ENCODE peak calls at places on chromosomes 3 and 15, in six cellular contexts. U, N, A, X, C and T are unnamed samples.

GRCh38 chr3:61872077-61872706 is 310.8 kb downstream of the PTPRG start:
- DNase-seq in U (no peak), N (no peak), A (no peak), X (no peak), C (peak; percentile 24), T (no peak)

GRCh38 chr15:45401665-45402161 is 23.4 kb upstream of the GATM start:
- DNase-seq in U (no peak), N (no peak), A (no peak), X (no peak), C (no peak), T (no peak)

GRCh38 chr3:152026033-152026556 is 152.7 kb downstream of the SUCNR1 start:
- DNase-seq in U (no peak), N (no peak), A (no peak), X (no peak), C (peak; percentile 80), T (no peak)

GRCh38 chr15:28956491-28956890 is 70.7 kb downstream of the APBA2 start:
- DNase-seq in U (no peak), N (no peak), A (no peak), X (no peak), C (no peak), T (no peak)

GRCh38 chr3:194140520-194141414 is 4.8 kb downstream of the HES1 start:
- DNase-seq in U (peak; percentile 76), N (no peak), A (peak; percentile 83), X (no peak), C (peak; percentile 62), T (peak; percentile 72)

GRCh38 chr3:20669675-20670074 is 483.7 kb upstream of the SGO1 start:
- DNase-seq in U (no peak), N (no peak), A (no peak), X (no peak), C (no peak), T (no peak)

GRCh38 chr3:64229903-64230302 is 4.6 kb upstream of the PRICKLE2 start:
- DNase-seq in U (no peak), N (no peak), A (no peak), X (no peak), C (peak; percentile 74), T (no peak)

GRCh38 chr3:25910997-25911396 is 121.1 kb downstream of the OXSM start:
- DNase-seq in U (no peak), N (no peak), A (no peak), X (no peak), C (no peak), T (peak; percentile 8)

GRCh38 chr3:125375950-125376679 is 990 bp upstream of the ZNF148 start:
- DNase-seq in U (no peak), N (no peak), A (no peak), X (no peak), C (no peak), T (no peak)

GRCh38 chr3:169145551-169145950 is 518.0 kb downstream of the MECOM start:
- DNase-seq in U (no peak), N (no peak), A (no peak), X (no peak), C (no peak), T (no peak)
- H3K27ac ChIP-seq in U (peak overlapping the region; percentile 93), N (no peak overlapping the region), A (no peak overlapping the region), X (peak overlapping the region; percentile 9), C (peak overlapping the region; percentile 87), T (no peak overlapping the region)

GRCh38 chr3:196653127-196653795 is 13.8 kb downstream of the NRROS start:
- DNase-seq in U (no peak), N (no peak), A (no peak), X (no peak), C (no peak), T (no peak)

GRCh38 chr3:196654691-196655090 is 15.2 kb downstream of the NRROS start:
- DNase-seq in U (no peak), N (no peak), A (no peak), X (no peak), C (no peak), T (no peak)

GRCh38 chr3:196648856-196649255 is 9.4 kb downstream of the NRROS start:
- DNase-seq in U (no peak), N (no peak), A (no peak), X (no peak), C (no peak), T (no peak)

GRCh38 chr3:196654006-196654405 is 14.5 kb downstream of the NRROS start:
- DNase-seq in U (no peak), N (no peak), A (no peak), X (no peak), C (no peak), T (no peak)

DNA sequence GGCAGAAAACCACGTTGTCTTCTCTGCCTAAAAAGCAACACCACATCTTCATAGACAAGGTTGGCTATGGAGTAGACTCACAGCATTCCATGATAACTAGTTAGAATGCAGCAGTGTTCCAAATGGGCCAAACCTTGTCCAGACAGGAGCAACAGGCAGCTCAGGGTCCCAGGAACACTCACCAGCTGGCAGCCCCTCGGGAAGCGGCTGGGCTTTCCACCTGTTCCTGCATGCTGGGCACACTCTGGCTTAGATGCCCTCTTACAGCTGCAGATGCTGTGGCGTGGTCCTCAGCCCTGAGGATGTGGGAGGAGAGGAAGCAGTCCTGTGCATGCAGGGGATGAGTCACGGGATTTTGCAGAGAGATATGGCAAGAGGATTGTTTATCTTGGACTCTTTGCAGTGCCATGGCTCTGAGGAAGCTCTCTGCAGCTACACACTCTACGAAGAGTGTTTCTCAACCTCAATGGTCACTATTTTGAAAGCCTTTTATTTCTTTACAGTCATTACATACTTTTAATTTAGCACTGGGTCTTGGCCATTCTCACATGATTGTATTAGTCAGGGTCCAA is 11.3 kb downstream of the NRROS start:
- DNase-seq in U (no peak), N (no peak), A (no peak), X (no peak), C (peak; percentile 98), T (no peak)
- H3K27ac ChIP-seq in U (no peak overlapping the region), N (no peak overlapping the region), A (peak overlapping the region; percentile 8), X (no peak overlapping the region), C (peak overlapping the region; percentile 33), T (no peak overlapping the region)

GRCh38 chr3:39497753-39498152 is 30.3 kb downstream of the MOBP start:
- DNase-seq in U (no peak), N (no peak), A (no peak), X (no peak), C (no peak), T (no peak)
- H3K27ac ChIP-seq in U (no peak overlapping the region), N (no peak overlapping the region), A (no peak overlapping the region), X (no peak overlapping the region), C (no peak overlapping the region), T (no peak overlapping the region)

DNA sequence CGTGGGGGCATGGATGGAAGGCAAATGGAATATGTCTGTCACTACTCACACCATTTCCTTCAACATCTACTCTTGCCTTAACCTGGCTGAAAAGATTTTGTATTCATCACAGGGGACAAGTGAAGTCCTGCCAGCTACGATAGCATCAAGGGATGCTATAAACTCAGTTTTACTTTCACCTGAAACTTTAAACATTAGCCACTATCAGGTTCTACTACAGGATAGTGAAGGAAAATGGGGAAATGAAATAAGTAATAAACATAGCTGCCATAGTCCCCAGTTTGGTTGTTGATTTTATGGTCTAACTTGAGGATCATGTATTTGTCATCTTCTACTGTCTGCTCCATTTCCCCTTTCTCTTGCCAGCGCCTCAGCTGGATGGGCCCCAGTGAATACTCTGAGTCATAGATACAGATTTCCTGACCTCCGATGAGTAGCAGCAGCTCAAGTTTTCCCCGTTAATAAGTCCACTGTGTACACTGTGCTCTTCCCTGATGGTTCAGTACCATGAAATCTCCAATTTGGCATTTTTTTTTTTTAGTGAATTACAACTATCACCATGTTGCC is 338.2 kb upstream of the SLCO3A1 start:
- DNase-seq in U (no peak), N (no peak), A (no peak), X (no peak), C (peak; percentile 86), T (no peak)
- H3K27ac ChIP-seq in U (no peak overlapping the region), N (no peak overlapping the region), A (no peak overlapping the region), X (no peak overlapping the region), C (peak overlapping the region; percentile 78), T (no peak overlapping the region)

DNA sequence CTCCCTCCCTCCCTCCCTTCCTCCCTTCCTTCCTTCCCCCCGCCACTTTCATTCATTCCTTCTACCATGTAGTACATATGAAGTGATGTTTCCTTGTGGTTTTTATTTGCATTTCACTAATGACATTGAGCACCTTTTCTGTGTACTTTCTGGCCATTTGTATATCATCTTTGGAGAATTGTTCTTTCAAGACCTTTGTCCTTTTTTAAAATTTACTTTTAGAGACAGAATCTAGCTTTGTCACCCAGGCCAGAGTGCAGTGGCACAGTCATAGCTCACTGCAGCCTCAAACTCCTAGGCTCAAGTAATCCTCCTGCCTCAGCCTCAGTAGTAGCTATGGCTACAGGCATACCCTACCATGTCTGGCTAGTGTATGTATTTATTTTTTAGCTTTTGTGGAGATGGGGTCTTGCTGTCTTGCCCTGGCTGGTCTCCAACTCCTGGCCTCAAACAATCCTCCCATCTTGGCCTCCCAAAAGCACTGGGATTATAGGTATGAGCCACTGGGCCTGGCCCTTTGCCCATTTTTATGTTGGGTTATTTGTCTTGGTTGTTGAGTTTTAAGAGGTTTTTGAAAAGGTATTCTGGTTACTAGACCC is 42.0 kb upstream of the CTDSPL2 start:
- DNase-seq in U (no peak), N (no peak), A (no peak), X (no peak), C (no peak), T (no peak)
- H3K27ac ChIP-seq in U (no peak overlapping the region), N (no peak overlapping the region), A (no peak overlapping the region), X (no peak overlapping the region), C (peak overlapping the region; percentile 35), T (no peak overlapping the region)

DNA sequence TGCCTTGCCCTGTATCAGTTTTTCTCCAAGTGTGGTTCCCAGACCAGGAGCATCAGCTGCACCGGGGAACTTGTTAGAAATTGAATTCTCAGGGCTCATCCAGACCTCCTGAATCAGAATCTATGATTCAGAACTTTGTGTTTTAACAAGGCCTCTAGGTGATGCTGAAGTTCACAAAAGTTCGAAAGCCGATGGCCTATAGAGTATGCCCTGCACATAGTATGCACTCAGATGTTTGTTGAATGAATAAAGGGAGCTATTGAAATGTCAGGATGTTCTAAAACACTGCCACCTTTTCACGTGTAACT is 666 bp upstream of the LARP6 start:
- DNase-seq in U (no peak), N (no peak), A (no peak), X (no peak), C (peak; percentile 47), T (no peak)
- H3K27ac ChIP-seq in U (peak overlapping the region; percentile 98), N (peak overlapping the region; percentile 92), A (peak overlapping the region; percentile 97), X (no peak overlapping the region), C (peak overlapping the region; percentile 94), T (no peak overlapping the region)